ENCODE peak calls at places on chromosomes 6 and 20, in nine cellular contexts. U is HCT116, I is A549, K is HL-60, M is GM12878, F is HepG2, Z is GM23338, P is Panc1, E is K562. C is an unnamed sample.

GRCh38 chr6:34248198-34248726 is 544 bp downstream of the SMIM29 start:
- DNase-seq in U (no peak), E (peak; percentile 63), I (no peak), F (peak; percentile 35), Z (peak; percentile 65), K (peak; percentile 59), M (no peak), P (no peak), C (peak; percentile 65)

GRCh38 chr6:75788894-75789293 is 39.9 kb downstream of the MYO6 start:
- DNase-seq in I (no peak), U (no peak), M (no peak), E (no peak), P (no peak), Z (no peak), F (no peak), K (no peak), C (no peak)

GRCh38 chr20:10253750-10254149 is 35.1 kb downstream of the SNAP25 start:
- DNase-seq in P (no peak), E (no peak), I (no peak), F (no peak), Z (no peak), K (no peak), M (no peak), U (no peak), C (no peak)

GRCh38 chr6:97630592-97630991 is 347.6 kb upstream of the MMS22L start:
- DNase-seq in F (no peak), I (no peak), P (no peak), M (no peak), K (no peak), Z (no peak), E (no peak), U (no peak), C (no peak)

GRCh38 chr6:153958860-153959259 is 80.2 kb upstream of the OPRM1 start:
- DNase-seq in P (no peak), K (no peak), E (no peak), U (no peak), I (no peak), M (no peak), Z (peak; percentile 35), F (no peak), C (no peak)

GRCh38 chr6:107786179-107786578 is 37.9 kb downstream of the SCML4 start:
- DNase-seq in P (no peak), U (no peak), Z (no peak), M (no peak), K (no peak), E (no peak), F (no peak), I (no peak), C (no peak)

GRCh38 chr20:58433759-58434158 is 44.7 kb downstream of the VAPB start:
- DNase-seq in K (no peak), I (no peak), F (no peak), Z (no peak), U (no peak), E (peak; percentile 50), P (no peak), M (no peak), C (no peak)

GRCh38 chr20:841568-842546 is 8.3 kb downstream of the FAM110A start:
- DNase-seq in I (no peak), E (no peak), F (no peak), Z (peak; percentile 77), U (no peak), P (no peak), M (no peak), K (no peak), C (no peak)

GRCh38 chr6:169858293-169858934 is 107.0 kb downstream of the ERMARD start:
- DNase-seq in I (no peak), F (no peak), K (no peak), U (no peak), Z (no peak), P (no peak), E (no peak), M (no peak), C (no peak)

GRCh38 chr6:121309768-121310473 is 24.4 kb downstream of the TBC1D32 start:
- DNase-seq in E (no peak), Z (no peak), M (no peak), K (no peak), P (no peak), I (no peak), U (no peak), F (no peak), C (no peak)

GRCh38 chr6:14380421-14380820 is 262.8 kb downstream of the CD83 start:
- DNase-seq in I (no peak), M (no peak), F (no peak), E (no peak), K (no peak), Z (peak; percentile 54), U (no peak), P (no peak), C (no peak)

GRCh38 chr6:403659-404655 is 12.4 kb downstream of the IRF4 start:
- DNase-seq in M (no peak), E (no peak), F (no peak), K (no peak), Z (no peak), U (no peak), I (no peak), P (no peak), C (no peak)

GRCh38 chr20:6055161-6055783 is 1.4 kb upstream of the LRRN4 start:
- DNase-seq in K (no peak), Z (no peak), E (peak; percentile 20), F (no peak), U (no peak), I (no peak), M (no peak), P (no peak), C (peak; percentile 48)

GRCh38 chr20:6053064-6053775 is 640 bp downstream of the LRRN4 start:
- DNase-seq in E (no peak), I (no peak), M (no peak), P (no peak), K (no peak), F (no peak), Z (no peak), U (no peak), C (no peak)

GRCh38 chr20:6048391-6048790 is 5.5 kb downstream of the LRRN4 start:
- DNase-seq in P (no peak), F (no peak), Z (no peak), M (no peak), E (no peak), I (no peak), K (no peak), U (no peak), C (no peak)

GRCh38 chr20:6053776-6054688 is at the start of gene LRRN4:
- DNase-seq in U (peak; percentile 19), Z (peak; percentile 83), E (no peak), F (peak; percentile 34), P (no peak), K (no peak), I (no peak), M (no peak), C (no peak)

DNA sequence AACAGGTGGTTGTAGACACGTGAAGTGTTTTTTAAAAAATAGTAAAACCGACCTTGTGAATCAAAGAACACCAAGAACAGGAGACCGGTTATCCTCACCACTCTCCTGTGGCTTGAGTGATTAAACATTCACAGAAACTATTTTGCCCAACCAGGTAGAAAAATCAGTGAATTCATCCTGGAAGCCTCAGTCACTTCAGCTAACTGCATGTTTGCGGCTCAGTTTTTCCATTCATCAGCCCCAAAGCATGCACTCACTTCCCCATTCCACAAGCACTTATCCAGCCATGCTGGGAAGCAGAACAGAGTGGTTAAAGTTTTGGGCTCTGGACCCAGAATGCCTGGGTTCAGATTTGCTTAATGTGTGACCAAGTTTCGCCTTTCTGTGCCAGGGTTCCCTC is 2.4 kb downstream of the LRRN4 start:
- DNase-seq in P (no peak), E (no peak), M (no peak), U (no peak), Z (peak; percentile 38), I (no peak), F (peak; percentile 33), K (peak; percentile 29), C (no peak)
- TF ChIP-seq REST in P (no peak), E (no peak), M (no peak), U (no peak), Z (no peak), I (no peak), F (no peak), K (no peak), C (no peak)

GRCh38 chr6:89555751-89556150 is 82.8 kb downstream of the LYRM2 start:
- DNase-seq in F (no peak), K (no peak), I (no peak), Z (peak; percentile 59), E (no peak), U (no peak), M (no peak), P (no peak), C (no peak)

GRCh38 chr6:89562114-89562815 is 76.3 kb downstream of the LYRM2 start:
- DNase-seq in Z (peak; percentile 15), I (no peak), E (no peak), K (no peak), F (no peak), P (no peak), U (no peak), M (no peak), C (no peak)

GRCh38 chr6:89564752-89565427 is 73.7 kb downstream of the LYRM2 start:
- DNase-seq in U (no peak), E (no peak), F (peak; percentile 61), K (no peak), M (no peak), P (no peak), I (no peak), Z (no peak), C (no peak)

GRCh38 chr6:89563866-89564265 is 74.7 kb downstream of the LYRM2 start:
- DNase-seq in K (no peak), F (no peak), I (no peak), E (no peak), M (no peak), Z (no peak), P (no peak), U (no peak), C (no peak)

GRCh38 chr6:89559487-89559886 is 79.1 kb downstream of the LYRM2 start:
- DNase-seq in I (no peak), F (no peak), U (no peak), P (no peak), Z (peak; percentile 39), E (no peak), K (no peak), M (no peak), C (no peak)
- TF ChIP-seq REST in I (peak; percentile 85), F (peak; percentile 50), U (peak; percentile 69), P (peak; percentile 80), Z (peak; percentile 82), E (peak; percentile 88), K (peak; percentile 95), M (peak; percentile 83), C (peak; percentile 95)

GRCh38 chr6:10478187-10479040 is 42.7 kb upstream of the GCNT2 start:
- DNase-seq in U (peak; percentile 41), K (peak; percentile 21), F (peak; percentile 58), I (peak; percentile 39), E (peak; percentile 59), Z (peak; percentile 85), M (no peak), P (peak; percentile 52), C (peak; percentile 62)
- TF ChIP-seq REST in U (no peak), K (no peak), F (no peak), I (no peak), E (no peak), Z (no peak), M (no peak), P (no peak), C (no peak)

DNA sequence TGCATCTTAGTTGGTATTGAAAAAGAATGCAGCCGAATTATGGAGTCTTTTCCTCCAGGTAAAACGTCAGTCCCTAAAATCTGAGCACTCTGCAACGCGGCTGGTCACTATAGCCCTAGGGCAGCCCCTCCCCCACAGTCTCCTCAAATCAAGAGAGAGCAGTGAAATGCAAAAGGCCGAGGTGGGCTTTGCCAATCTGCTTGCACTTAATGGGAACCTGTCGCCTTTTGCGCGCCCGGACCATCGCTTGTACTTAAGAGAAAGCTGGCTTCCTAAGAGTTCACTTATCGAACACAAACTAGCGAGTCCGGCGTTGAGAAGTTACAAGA is 447 bp downstream of the MCM3 start:
- DNase-seq in U (no peak), F (peak; percentile 67), I (no peak), K (peak; percentile 45), P (no peak), M (no peak), E (peak; percentile 22), Z (peak; percentile 93), C (peak; percentile 50)
- TF ChIP-seq REST in U (no peak), F (no peak), I (no peak), K (no peak), P (no peak), M (no peak), E (no peak), Z (no peak), C (no peak)

C was measured in SK-N-SH.